ENCODE peak calls at places on chromosomes 1 and 21, in nine cellular contexts. Y, I, D, Z, N, U, H, P and W are unnamed samples.
A peak's percentile ranks its signal among the peaks of the same experiment; 100 is the strongest.

GRCh38 chr1:23545851-23546250 is 13.4 kb downstream of the ID3 start:
- DNase-seq in Y (no peak), I (no peak), D (no peak), Z (no peak), N (no peak), U (no peak), H (no peak), P (no peak), W (no peak)

GRCh38 chr1:167061073-167061464 is 29.1 kb downstream of the GPA33 start:
- DNase-seq in Y (no peak), I (no peak), D (no peak), Z (no peak), N (no peak), U (no peak), H (no peak), P (no peak), W (no peak)

GRCh38 chr1:39230261-39231190 is 26.0 kb downstream of the MACF1 start:
- DNase-seq in Y (no peak), I (peak; percentile 45), D (peak; percentile 8), Z (no peak), N (no peak), U (no peak), H (no peak), P (no peak), W (no peak)

GRCh38 chr1:86616871-86617270 is 70.0 kb downstream of the CLCA4 start:
- DNase-seq in Y (peak; percentile 28), I (peak; percentile 88), D (no peak), Z (no peak), N (no peak), U (no peak), H (peak; percentile 17), P (no peak), W (no peak)

GRCh38 chr1:203467550-203467921 is 8.1 kb upstream of the PRELP start:
- DNase-seq in Y (no peak), I (no peak), D (no peak), Z (no peak), N (peak; percentile 36), U (no peak), H (no peak), P (no peak), W (peak; percentile 83)

GRCh38 chr1:2921970-2922686 is 99.1 kb upstream of the ACTRT2 start:
- DNase-seq in Y (peak; percentile 41), I (no peak), D (no peak), Z (no peak), N (no peak), U (peak; percentile 41), H (no peak), P (peak; percentile 22), W (no peak)

GRCh38 chr1:117215019-117215418 is 4.3 kb upstream of the VTCN1 start:
- DNase-seq in Y (no peak), I (no peak), D (no peak), Z (no peak), N (no peak), U (no peak), H (no peak), P (no peak), W (no peak)

GRCh38 chr1:109582021-109582420 is 33.6 kb downstream of the GNAI3 start:
- DNase-seq in Y (no peak), I (no peak), D (no peak), Z (no peak), N (no peak), U (no peak), H (no peak), P (no peak), W (no peak)

GRCh38 chr1:193270996-193271395 is 84.6 kb upstream of the B3GALT2 start:
- DNase-seq in Y (no peak), I (peak; percentile 29), D (no peak), Z (no peak), N (peak; percentile 76), U (no peak), H (no peak), P (no peak), W (no peak)

GRCh38 chr1:24389231-24389678 is 24.3 kb downstream of the STPG1 start:
- DNase-seq in Y (no peak), I (no peak), D (no peak), Z (no peak), N (no peak), U (no peak), H (no peak), P (no peak), W (no peak)

GRCh38 chr1:29465755-29466154 is 229.4 kb downstream of the PTPRU start:
- DNase-seq in Y (no peak), I (no peak), D (no peak), Z (no peak), N (peak; percentile 27), U (no peak), H (peak; percentile 59), P (no peak), W (no peak)

GRCh38 chr1:68459796-68460195 is 10.0 kb upstream of the RPE65 start:
- DNase-seq in Y (no peak), I (no peak), D (no peak), Z (no peak), N (peak; percentile 62), U (no peak), H (no peak), P (no peak), W (no peak)

GRCh38 chr21:29888437-29888836 is 51.4 kb downstream of the GRIK1 start:
- DNase-seq in Y (no peak), I (no peak), D (no peak), Z (no peak), N (peak; percentile 60), U (no peak), H (peak; percentile 28), P (no peak), W (no peak)

GRCh38 chr1:201259476-201260235 is 23.6 kb upstream of the PKP1 start:
- DNase-seq in Y (no peak), I (no peak), D (no peak), Z (no peak), N (peak; percentile 32), U (no peak), H (peak; percentile 96), P (no peak), W (no peak)

GRCh38 chr1:4594286-4594991 is 60.0 kb upstream of the AJAP1 start:
- DNase-seq in Y (no peak), I (no peak), D (no peak), Z (no peak), N (no peak), U (no peak), H (no peak), P (peak; percentile 35), W (no peak)

GRCh38 chr1:172417552-172417951 is 2.9 kb upstream of the C1orf105 start:
- DNase-seq in Y (no peak), I (no peak), D (no peak), Z (no peak), N (no peak), U (no peak), H (peak; percentile 30), P (no peak), W (no peak)

GRCh38 chr1:204150702-204151561 is 912 bp downstream of the ETNK2 start:
- DNase-seq in Y (no peak), I (no peak), D (no peak), Z (no peak), N (no peak), U (no peak), H (peak; percentile 59), P (peak; percentile 37), W (no peak)

GRCh38 chr1:44326066-44326701 is 28.9 kb downstream of the ERI3 start:
- DNase-seq in Y (no peak), I (no peak), D (no peak), Z (no peak), N (no peak), U (no peak), H (peak; percentile 43), P (no peak), W (no peak)

GRCh38 chr1:3481836-3482589 is 27.5 kb downstream of the ARHGEF16 start:
- DNase-seq in Y (peak; percentile 46), I (no peak), D (no peak), Z (no peak), N (peak; percentile 29), U (no peak), H (peak; percentile 93), P (no peak), W (no peak)

GRCh38 chr1:94355485-94355980 is 62.7 kb upstream of the ABCD3 start:
- DNase-seq in Y (no peak), I (no peak), D (no peak), Z (no peak), N (no peak), U (no peak), H (no peak), P (no peak), W (no peak)

GRCh38 chr21:45874716-45875415 is 106.7 kb upstream of the COL6A1 start:
- DNase-seq in Y (no peak), I (no peak), D (peak; percentile 13), Z (peak; percentile 92), N (peak; percentile 97), U (no peak), H (peak; percentile 93), P (no peak), W (peak; percentile 62)

GRCh38 chr1:223227486-223228196 is 84.6 kb upstream of the TLR5 start:
- DNase-seq in Y (no peak), I (no peak), D (no peak), Z (no peak), N (no peak), U (no peak), H (no peak), P (no peak), W (no peak)

GRCh38 chr1:40187399-40187798 is 26.2 kb downstream of the RLF start:
- DNase-seq in Y (no peak), I (no peak), D (no peak), Z (no peak), N (no peak), U (no peak), H (no peak), P (no peak), W (no peak)

GRCh38 chr1:56838726-56839125 is 15.9 kb upstream of the C8A start:
- DNase-seq in Y (no peak), I (no peak), D (no peak), Z (no peak), N (peak; percentile 70), U (no peak), H (no peak), P (no peak), W (no peak)

GRCh38 chr1:231776006-231776707 is 149.6 kb downstream of the DISC1 start:
- DNase-seq in Y (no peak), I (no peak), D (no peak), Z (peak; percentile 69), N (peak; percentile 7), U (no peak), H (no peak), P (no peak), W (no peak)

GRCh38 chr1:206142770-206143169 is 25.6 kb upstream of the AVPR1B start:
- DNase-seq in Y (no peak), I (no peak), D (no peak), Z (no peak), N (no peak), U (no peak), H (no peak), P (no peak), W (no peak)

GRCh38 chr1:88935522-88936222 is 44.3 kb upstream of the GTF2B start:
- DNase-seq in Y (peak; percentile 10), I (no peak), D (no peak), Z (peak; percentile 8), N (peak; percentile 57), U (no peak), H (peak; percentile 58), P (no peak), W (no peak)

GRCh38 chr1:230427981-230428380 is 1.8 kb upstream of the PGBD5 start:
- DNase-seq in Y (no peak), I (no peak), D (no peak), Z (no peak), N (no peak), U (no peak), H (no peak), P (no peak), W (no peak)

GRCh38 chr1:203207751-203208150 is 21.2 kb upstream of the CHI3L1 start:
- DNase-seq in Y (no peak), I (no peak), D (no peak), Z (no peak), N (no peak), U (no peak), H (no peak), P (no peak), W (no peak)

GRCh38 chr21:43866233-43866632 is 1.2 kb downstream of the AGPAT3 start:
- DNase-seq in Y (no peak), I (no peak), D (no peak), Z (peak; percentile 38), N (peak; percentile 59), U (peak; percentile 49), H (peak; percentile 50), P (no peak), W (no peak)

GRCh38 chr1:241985787-241986186 is 13.1 kb downstream of the MAP1LC3C start:
- DNase-seq in Y (peak; percentile 60), I (no peak), D (no peak), Z (no peak), N (peak; percentile 68), U (no peak), H (peak; percentile 80), P (peak; percentile 27), W (no peak)